ENCODE peak calls at places on chromosomes 11 and 22, in nine cellular contexts. N, J, W, G, I, K, X, L and B are unnamed samples.

GRCh38 chr11:126886085-126886484 is 114.5 kb downstream of the KIRREL3 start:
- DNase-seq in N (no peak), J (no peak), W (no peak), G (no peak), I (no peak), K (no peak), X (no peak), L (no peak), B (no peak)

GRCh38 chr11:107337917-107338316 is 119.7 kb downstream of the CWF19L2 start:
- DNase-seq in N (no peak), J (no peak), W (no peak), G (no peak), I (no peak), K (no peak), X (no peak), L (no peak), B (no peak)

GRCh38 chr11:121448431-121448941 is 3.6 kb upstream of the SORL1 start:
- DNase-seq in N (no peak), J (peak), W (no peak), G (no peak), I (no peak), K (no peak), X (no peak), L (no peak), B (no peak)

GRCh38 chr11:113286509-113287497 is 27.6 kb upstream of the TTC12 start:
- DNase-seq in N (no peak), J (no peak), W (no peak), G (no peak), I (no peak), K (no peak), X (no peak), L (no peak), B (no peak)

GRCh38 chr22:49992921-49993648 is 19.5 kb downstream of the IL17REL start:
- DNase-seq in N (peak), J (no peak), W (peak), G (peak), I (no peak), K (no peak), X (peak), L (peak), B (peak)

GRCh38 chr22:45638834-45639746 is 32.5 kb upstream of the ATXN10 start:
- DNase-seq in N (no peak), J (peak), W (no peak), G (peak), I (no peak), K (peak), X (no peak), L (no peak), B (no peak)

GRCh38 chr11:79546366-79546765 is 105.5 kb upstream of the TENM4 start:
- DNase-seq in N (no peak), J (no peak), W (no peak), G (no peak), I (no peak), K (no peak), X (no peak), L (no peak), B (no peak)

GRCh38 chr11:108733479-108734116 is 68.7 kb downstream of the DDX10 start:
- DNase-seq in N (no peak), J (peak), W (no peak), G (peak), I (peak), K (no peak), X (no peak), L (no peak), B (no peak)

GRCh38 chr11:69744435-69744834 is 30.7 kb downstream of the FGF4 start:
- DNase-seq in N (no peak), J (no peak), W (no peak), G (no peak), I (peak), K (peak), X (no peak), L (no peak), B (no peak)

GRCh38 chr11:46134540-46134939 is 13.3 kb upstream of the PHF21A start:
- DNase-seq in N (no peak), J (no peak), W (no peak), G (no peak), I (no peak), K (no peak), X (peak), L (no peak), B (no peak)
- TF ChIP-seq CTCF in N (no peak), J (no peak), W (no peak), G (no peak), I (no peak), K (no peak), X (no peak), L (no peak), B (no peak)

GRCh38 chr11:72048718-72049460 is 31.5 kb downstream of the NUMA1 start:
- DNase-seq in N (no peak), J (no peak), W (no peak), G (no peak), I (no peak), K (no peak), X (no peak), L (no peak), B (no peak)
- TF ChIP-seq CTCF in N (no peak), J (no peak), W (no peak), G (no peak), I (no peak), K (no peak), X (no peak), L (no peak), B (no peak)

GRCh38 chr11:94603587-94603986 is 36.4 kb downstream of the PIWIL4 start:
- DNase-seq in N (no peak), J (no peak), W (no peak), G (no peak), I (no peak), K (no peak), X (no peak), L (no peak), B (no peak)

GRCh38 chr11:94604496-94604895 is 37.3 kb downstream of the PIWIL4 start:
- DNase-seq in N (no peak), J (no peak), W (no peak), G (no peak), I (no peak), K (no peak), X (no peak), L (no peak), B (no peak)

GRCh38 chr11:94597896-94598295 is 30.7 kb downstream of the PIWIL4 start:
- DNase-seq in N (no peak), J (no peak), W (no peak), G (no peak), I (no peak), K (no peak), X (no peak), L (no peak), B (no peak)

GRCh38 chr11:94599510-94599909 is 32.3 kb downstream of the PIWIL4 start:
- DNase-seq in N (no peak), J (no peak), W (no peak), G (no peak), I (no peak), K (no peak), X (no peak), L (no peak), B (no peak)

DNA sequence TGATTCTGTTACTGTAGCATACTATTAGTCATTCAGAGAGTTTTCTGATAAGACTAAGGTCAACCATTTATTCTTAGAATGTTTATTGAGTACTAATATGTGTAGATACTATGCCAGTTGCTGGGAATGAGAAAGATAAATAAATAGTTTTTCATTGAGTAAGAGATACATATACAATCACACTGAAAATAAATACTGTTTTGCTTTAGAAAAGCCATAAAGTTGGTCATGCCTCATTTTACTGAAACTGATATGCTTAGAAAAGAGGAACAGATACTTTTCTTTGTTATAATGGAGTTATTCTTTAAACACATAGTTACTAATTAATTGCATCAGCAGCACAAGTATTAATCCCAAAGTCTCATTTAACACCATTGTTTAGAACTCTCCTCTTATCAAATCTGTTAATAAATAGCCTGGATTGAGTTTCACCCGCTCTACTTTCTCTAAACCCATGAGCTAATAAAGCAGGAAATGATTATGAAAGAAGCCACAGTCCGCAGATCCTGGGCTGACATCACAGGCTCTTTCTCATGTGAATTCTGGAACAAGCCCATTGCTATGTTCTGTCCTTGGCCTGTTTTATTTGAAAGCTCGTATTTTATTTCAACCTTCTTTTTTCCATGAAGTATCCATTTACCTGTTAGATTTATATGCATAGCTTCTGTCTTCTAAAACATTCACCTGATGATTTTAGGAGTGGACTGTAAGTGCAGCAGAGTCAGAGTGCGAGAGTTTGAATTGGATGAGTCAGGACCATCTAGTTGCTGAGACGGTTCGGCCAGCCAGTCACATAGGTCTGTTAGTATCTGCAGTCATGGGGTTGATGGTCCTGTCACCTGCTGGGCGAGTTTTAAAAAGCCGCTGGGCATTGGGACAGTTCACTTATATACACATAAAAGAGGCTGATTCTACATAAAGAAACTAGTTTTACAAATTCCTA is 35.5 kb downstream of the PIWIL4 start:
- DNase-seq in N (no peak), J (no peak), W (no peak), G (peak), I (peak), K (no peak), X (peak), L (peak), B (no peak)
- TF ChIP-seq CTCF in N (no peak), J (no peak), W (no peak), G (peak), I (peak), K (no peak), X (no peak), L (peak), B (no peak)

DNA sequence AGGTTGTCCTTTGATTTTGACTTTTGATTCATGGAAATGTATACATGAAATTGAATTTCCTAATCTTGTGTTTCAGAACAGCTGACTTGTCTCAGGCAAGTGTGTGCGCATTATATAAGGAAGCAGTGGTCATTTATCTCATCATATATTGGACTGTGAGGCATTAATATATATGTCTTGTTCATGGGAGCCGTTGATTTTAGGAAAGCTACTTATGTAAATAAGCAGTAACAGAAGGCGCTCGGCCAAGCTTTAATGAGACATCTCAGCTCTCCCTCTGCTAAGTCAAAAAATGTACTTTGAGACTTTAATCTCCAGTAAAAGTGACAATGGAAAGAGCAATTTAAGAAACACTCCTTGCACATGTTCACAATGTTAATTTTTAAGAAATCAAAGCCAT is 100.5 kb downstream of the PDHX start:
- DNase-seq in N (no peak), J (no peak), W (no peak), G (no peak), I (no peak), K (no peak), X (no peak), L (no peak), B (no peak)
- TF ChIP-seq CTCF in N (no peak), J (no peak), W (no peak), G (no peak), I (no peak), K (no peak), X (no peak), L (no peak), B (no peak)

DNA sequence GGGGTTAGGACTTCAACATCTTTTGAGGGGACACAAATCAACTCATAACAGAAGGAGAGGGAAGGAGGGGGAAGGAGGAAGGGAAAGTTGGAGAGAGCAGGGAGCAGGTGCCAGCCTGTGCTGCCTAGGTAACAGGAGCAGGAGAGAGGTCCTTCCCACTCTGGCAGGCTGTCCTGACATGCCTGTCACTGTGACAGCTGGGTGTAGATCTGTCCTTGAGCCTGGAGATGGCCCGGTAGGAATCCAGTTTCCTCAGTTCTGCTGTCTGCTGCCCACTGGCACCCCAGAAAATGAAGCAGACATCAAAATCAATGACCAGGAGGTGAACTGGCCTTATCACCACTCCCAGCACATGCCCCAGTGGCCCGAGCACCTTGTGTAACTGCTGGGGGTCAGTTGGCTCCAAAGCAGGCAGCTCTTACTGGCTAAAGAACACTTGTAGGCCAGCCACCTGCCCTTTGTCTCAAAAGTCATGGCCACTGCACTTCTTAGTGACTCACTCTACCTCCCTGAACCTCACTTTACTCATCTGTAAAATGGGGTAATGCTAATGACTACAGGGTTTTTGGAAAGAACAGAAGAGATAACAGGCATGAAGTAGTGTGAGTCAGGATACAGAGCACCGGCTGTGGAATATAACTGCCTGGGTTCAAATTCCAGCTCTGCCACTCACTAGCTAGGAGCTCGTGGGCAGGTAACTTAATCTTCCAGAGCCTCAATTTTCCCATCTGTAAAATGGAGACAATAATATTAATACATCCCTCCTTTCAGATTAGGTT is 8.0 kb upstream of the TSPAN18 start:
- DNase-seq in N (no peak), J (no peak), W (no peak), G (no peak), I (no peak), K (no peak), X (no peak), L (no peak), B (no peak)
- TF ChIP-seq CTCF in N (no peak), J (no peak), W (no peak), G (no peak), I (no peak), K (no peak), X (no peak), L (no peak), B (no peak)

GRCh38 chr11:86275493-86276370 is 26.3 kb upstream of the HIKESHI start:
- DNase-seq in N (no peak), J (no peak), W (no peak), G (no peak), I (no peak), K (no peak), X (no peak), L (no peak), B (no peak)
- TF ChIP-seq CTCF in N (no peak), J (no peak), W (no peak), G (peak), I (no peak), K (no peak), X (no peak), L (no peak), B (no peak)

DNA sequence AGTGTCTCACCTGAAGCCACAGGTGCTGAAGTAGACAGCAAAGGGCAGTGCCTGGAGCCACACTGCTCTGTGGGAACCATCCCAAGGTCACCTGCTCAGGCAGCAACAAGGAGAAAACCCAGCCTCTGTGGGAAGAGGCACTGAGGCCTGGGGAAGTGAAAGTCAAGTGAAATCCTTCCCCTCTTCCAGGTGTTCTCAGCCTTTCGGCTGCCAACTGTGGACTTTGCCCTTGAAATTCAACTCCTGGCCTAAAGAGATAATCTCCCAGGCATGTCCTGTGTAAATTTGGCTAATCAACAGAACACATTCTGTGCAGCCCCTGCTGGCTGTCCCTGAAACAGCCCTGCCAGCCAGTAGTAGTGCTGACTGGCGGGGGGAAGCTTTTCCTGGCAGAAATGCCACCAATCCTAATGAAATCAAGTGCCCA is 112.1 kb downstream of the RPL27A start:
- DNase-seq in N (no peak), J (no peak), W (peak), G (no peak), I (no peak), K (no peak), X (no peak), L (no peak), B (peak)
- TF ChIP-seq CTCF in N (no peak), J (no peak), W (peak), G (peak), I (peak), K (no peak), X (peak), L (no peak), B (peak)

DNA sequence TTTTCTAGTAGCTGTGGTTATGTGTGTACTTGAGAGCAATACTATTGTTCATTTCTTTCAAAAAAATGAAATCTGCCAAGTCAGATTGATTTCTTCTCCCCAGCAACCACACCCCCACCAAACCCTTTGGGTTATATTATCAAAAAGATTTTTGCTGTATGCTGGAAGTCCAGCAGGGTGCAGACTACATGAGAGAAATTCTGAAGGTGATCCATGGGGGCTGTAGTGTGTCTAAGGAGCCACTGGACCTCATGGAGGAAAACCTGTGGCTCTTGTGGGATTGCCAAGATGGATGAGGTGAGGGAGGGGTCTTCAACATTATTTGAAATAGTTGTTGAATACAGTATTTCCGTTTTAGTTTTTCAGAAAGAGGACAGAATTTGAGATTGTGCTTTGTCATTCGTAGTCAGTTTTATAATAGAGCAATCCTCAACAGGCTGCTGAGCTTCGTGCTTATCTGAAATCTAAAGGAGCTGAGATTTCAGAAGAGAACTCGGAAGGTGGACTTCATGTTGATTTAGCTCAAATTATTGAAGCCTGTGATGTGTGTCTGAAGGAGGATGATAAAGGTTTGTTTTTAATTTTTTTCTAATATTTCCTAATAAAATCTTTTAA is 3.1 kb downstream of the EIF3M start:
- DNase-seq in N (no peak), J (no peak), W (no peak), G (peak), I (no peak), K (no peak), X (no peak), L (no peak), B (no peak)
- TF ChIP-seq CTCF in N (no peak), J (peak), W (no peak), G (peak), I (peak), K (peak), X (no peak), L (no peak), B (peak)